ENCODE peak calls at places on chromosome 19, in four cellular contexts. One of them, this sample, is unnamed.

GRCh38 chr19:662207-662961 is 630 bp downstream of the RNF126 start:
- DNase-seq in HepG2: peak
- DNase-seq in K562: peak
- DNase-seq in SK-N-SH: peak
- DNase-seq in this sample: no peak

GRCh38 chr19:37306383-37306963 is 64.4 kb upstream of the ZNF527 start:
- DNase-seq in SK-N-SH: no peak
- DNase-seq in K562: no peak
- DNase-seq in HepG2: no peak
- DNase-seq in this sample: no peak

GRCh38 chr19:14479985-14480694 is 5.0 kb upstream of the PTGER1 start:
- DNase-seq in HepG2: no peak
- DNase-seq in SK-N-SH: peak
- DNase-seq in K562: peak
- DNase-seq in this sample: no peak

GRCh38 chr19:29596080-29596479 is 10.0 kb upstream of the POP4 start:
- DNase-seq in K562: peak
- DNase-seq in HepG2: no peak
- DNase-seq in SK-N-SH: no peak
- DNase-seq in this sample: no peak

GRCh38 chr19:29805026-29805925 is 6.5 kb upstream of the CCNE1 start:
- DNase-seq in HepG2: peak
- DNase-seq in K562: no peak
- DNase-seq in SK-N-SH: no peak
- DNase-seq in this sample: no peak

GRCh38 chr19:10079031-10079453 is 7.1 kb upstream of the SHFL start:
- DNase-seq in HepG2: peak
- DNase-seq in SK-N-SH: no peak
- DNase-seq in K562: no peak
- DNase-seq in this sample: no peak

GRCh38 chr19:39498262-39499081 is at the start of gene DLL3:
- DNase-seq in SK-N-SH: peak
- DNase-seq in HepG2: no peak
- DNase-seq in K562: peak
- DNase-seq in this sample: no peak

GRCh38 chr19:45767881-45768643 is 990 bp downstream of the SIX5 start:
- DNase-seq in SK-N-SH: peak
- DNase-seq in K562: peak
- DNase-seq in HepG2: peak
- DNase-seq in this sample: no peak

DNA sequence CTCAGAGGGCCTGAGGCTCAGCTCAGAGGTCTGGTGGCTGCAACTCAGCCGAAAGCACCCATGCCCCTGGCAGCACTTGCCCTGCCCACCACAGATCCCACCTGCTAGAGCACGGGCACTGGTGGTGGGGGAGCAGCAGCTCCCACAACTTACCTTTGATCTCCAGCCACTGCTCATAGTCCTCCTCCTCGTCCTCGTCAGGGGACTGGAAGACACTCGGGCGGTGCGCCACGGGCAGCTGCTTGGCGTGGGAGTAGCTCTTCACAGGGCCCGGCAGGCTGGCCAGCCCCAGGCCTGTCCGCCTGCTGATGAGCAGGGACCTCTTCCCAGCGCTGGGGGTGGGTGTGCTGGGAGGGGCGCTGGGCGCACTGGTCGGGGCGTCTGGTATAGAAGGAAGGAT is 14.6 kb downstream of the SUGP1 start:
- DNase-seq in K562: no peak
- DNase-seq in HepG2: no peak
- DNase-seq in SK-N-SH: no peak
- DNase-seq in this sample: no peak
- TF ChIP-seq ELF1 in K562: no peak
- TF ChIP-seq ELF1 in HepG2: no peak
- TF ChIP-seq ELF1 in SK-N-SH: no peak
- TF ChIP-seq ELF1 in this sample: no peak

GRCh38 chr19:51016798-51017683 is 2.5 kb downstream of the KLK10 start:
- DNase-seq in K562: peak
- DNase-seq in SK-N-SH: peak
- DNase-seq in HepG2: peak
- DNase-seq in this sample: peak
- TF ChIP-seq ELF1 in K562: no peak
- TF ChIP-seq ELF1 in SK-N-SH: no peak
- TF ChIP-seq ELF1 in HepG2: no peak
- TF ChIP-seq ELF1 in this sample: no peak

GRCh38 chr19:19169236-19170052 is 619 bp downstream of the MEF2B start:
- DNase-seq in SK-N-SH: no peak
- DNase-seq in K562: no peak
- DNase-seq in HepG2: no peak
- DNase-seq in this sample: no peak

GRCh38 chr19:19171110-19171672 is 1.1 kb upstream of the MEF2B start:
- DNase-seq in HepG2: no peak
- DNase-seq in SK-N-SH: no peak
- DNase-seq in K562: no peak
- DNase-seq in this sample: no peak

GRCh38 chr19:19167612-19168011 is 2.5 kb downstream of the MEF2B start:
- DNase-seq in SK-N-SH: no peak
- DNase-seq in K562: no peak
- DNase-seq in HepG2: no peak
- DNase-seq in this sample: no peak

GRCh38 chr19:19171821-19172532 is 1.9 kb upstream of the MEF2B start:
- DNase-seq in HepG2: peak
- DNase-seq in SK-N-SH: no peak
- DNase-seq in K562: peak
- DNase-seq in this sample: no peak

DNA sequence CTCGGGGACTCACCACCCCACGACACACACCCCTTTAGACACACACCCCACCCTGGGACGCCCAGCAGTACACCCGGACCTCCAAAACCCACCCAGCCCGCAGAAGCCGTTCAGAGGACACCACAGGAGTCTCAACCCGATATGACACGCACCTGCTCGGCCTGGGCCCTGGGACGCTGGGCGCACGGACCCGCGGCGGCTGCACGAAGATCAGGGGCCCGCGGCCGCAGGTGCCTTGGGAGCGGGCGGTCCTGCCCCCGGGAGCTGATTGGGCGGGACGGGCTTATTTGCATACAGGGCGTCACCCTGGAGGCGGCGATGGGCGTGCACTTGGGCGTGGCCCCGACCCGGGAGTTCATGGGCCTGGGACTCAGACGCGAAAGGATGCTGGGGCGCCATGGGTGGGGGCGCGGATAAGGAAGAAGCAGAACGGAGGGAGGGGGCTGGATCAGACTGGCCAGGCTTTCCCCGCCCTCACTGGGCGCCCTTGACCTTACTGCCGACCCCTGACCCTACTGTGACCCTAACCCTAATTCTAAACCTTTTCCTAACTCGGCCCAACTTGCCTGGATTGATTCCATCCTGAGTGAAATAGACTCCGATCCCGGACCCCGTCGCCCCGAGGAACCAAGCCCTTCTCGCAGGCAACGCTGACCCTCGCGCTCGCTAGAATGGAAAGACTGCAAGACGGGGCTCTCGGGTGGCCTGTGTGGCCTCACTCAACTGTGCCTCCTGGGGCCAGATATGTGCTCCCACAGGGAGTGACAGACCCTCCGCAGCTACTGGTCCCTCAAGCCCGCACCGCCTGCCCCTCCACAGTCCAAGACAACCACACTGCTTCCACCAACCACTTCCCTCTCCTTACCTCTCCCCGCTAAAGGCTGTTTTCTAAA is at the start of gene MEF2B:
- DNase-seq in K562: peak
- DNase-seq in HepG2: peak
- DNase-seq in SK-N-SH: peak
- DNase-seq in this sample: no peak
- TF ChIP-seq ELF1 in K562: no peak
- TF ChIP-seq ELF1 in HepG2: no peak
- TF ChIP-seq ELF1 in SK-N-SH: no peak
- TF ChIP-seq ELF1 in this sample: no peak

GRCh38 chr19:11745871-11746270 is 7.1 kb upstream of the ZNF823 start:
- DNase-seq in HepG2: no peak
- DNase-seq in K562: no peak
- DNase-seq in SK-N-SH: no peak
- DNase-seq in this sample: no peak
- TF ChIP-seq ELF1 in HepG2: no peak
- TF ChIP-seq ELF1 in K562: no peak
- TF ChIP-seq ELF1 in SK-N-SH: no peak
- TF ChIP-seq ELF1 in this sample: no peak

GRCh38 chr19:21482863-21483276 is 22.5 kb upstream of the ZNF429 start:
- DNase-seq in SK-N-SH: peak
- DNase-seq in HepG2: peak
- DNase-seq in K562: peak
- DNase-seq in this sample: peak
- TF ChIP-seq ELF1 in SK-N-SH: no peak
- TF ChIP-seq ELF1 in HepG2: no peak
- TF ChIP-seq ELF1 in K562: no peak
- TF ChIP-seq ELF1 in this sample: no peak

DNA sequence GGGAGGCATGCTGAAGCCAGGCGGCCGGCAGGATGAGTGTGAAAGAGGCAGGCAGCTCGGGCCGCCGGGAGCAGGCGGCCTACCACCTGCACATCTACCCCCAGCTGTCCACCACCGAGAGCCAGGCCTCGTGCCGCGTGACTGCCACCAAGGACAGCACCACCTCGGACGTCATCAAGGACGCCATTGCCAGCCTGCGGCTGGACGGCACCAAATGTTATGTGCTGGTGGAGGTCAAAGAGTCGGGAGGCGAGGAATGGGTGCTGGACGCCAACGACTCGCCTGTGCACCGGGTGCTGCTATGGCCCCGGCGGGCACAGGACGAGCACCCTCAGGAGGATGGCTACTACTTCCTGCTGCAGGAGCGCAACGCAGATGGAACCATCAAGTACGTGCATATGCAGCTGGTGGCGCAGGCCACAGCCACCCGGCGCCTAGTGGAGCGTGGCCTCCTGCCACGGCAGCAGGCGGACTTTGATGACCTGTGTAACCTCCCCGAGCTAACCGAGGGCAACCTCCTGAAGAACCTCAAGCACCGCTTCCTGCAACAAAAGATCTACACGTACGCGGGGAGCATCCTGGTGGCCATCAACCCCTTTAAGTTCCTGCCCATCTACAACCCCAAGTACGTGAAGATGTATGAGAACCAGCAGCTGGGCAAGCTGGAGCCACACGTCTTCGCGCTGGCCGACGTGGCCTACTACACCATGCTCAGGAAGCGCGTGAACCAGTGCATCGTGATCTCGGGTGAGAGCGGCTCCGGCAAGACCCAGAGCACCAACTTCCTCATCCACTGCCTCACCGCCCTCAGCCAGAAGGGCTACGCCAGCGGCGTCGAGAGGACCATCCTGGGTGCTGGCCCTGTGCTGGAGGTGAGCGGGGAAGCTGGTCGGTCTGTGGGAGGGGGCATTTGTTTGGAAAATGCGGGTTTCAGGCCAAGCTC is 26.4 kb downstream of the MYO9B start:
- DNase-seq in HepG2: no peak
- DNase-seq in SK-N-SH: no peak
- DNase-seq in K562: no peak
- DNase-seq in this sample: no peak
- TF ChIP-seq ELF1 in HepG2: no peak
- TF ChIP-seq ELF1 in SK-N-SH: no peak
- TF ChIP-seq ELF1 in K562: no peak
- TF ChIP-seq ELF1 in this sample: no peak

GRCh38 chr19:12596927-12597548 is 13.6 kb downstream of the ZNF490 start:
- DNase-seq in SK-N-SH: no peak
- DNase-seq in HepG2: no peak
- DNase-seq in K562: no peak
- DNase-seq in this sample: no peak
- TF ChIP-seq ELF1 in SK-N-SH: no peak
- TF ChIP-seq ELF1 in HepG2: no peak
- TF ChIP-seq ELF1 in K562: no peak
- TF ChIP-seq ELF1 in this sample: no peak

DNA sequence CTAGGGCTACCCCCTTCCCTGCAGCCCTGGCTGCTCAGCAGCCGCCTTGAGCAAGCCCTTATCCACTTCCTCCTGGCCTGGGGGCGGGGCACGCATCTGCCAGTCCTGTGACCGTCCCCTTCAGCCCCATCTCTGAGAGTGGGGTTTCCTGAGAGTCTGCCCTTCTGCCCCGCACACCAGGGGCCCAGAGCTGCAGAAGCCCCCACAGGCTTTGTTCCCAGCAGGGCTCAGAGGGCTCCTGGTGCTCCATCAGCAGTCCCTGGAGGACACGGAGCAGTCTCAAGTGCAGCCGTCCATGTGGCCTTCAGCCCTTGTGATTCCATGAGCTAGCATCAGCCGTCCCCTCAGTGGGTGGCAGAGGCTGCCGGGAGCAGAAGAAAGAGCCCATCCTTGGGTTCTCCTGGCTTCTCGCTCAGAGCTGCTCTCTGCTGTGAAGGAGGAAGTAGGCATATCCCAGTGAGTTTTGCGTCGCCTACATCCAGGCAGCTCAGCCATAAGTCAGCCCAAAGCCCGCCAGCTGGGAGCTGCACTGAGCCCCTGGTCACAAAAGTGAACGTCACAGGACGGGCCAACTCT is 16.3 kb downstream of the MYO9B start:
- DNase-seq in SK-N-SH: no peak
- DNase-seq in HepG2: no peak
- DNase-seq in K562: peak
- DNase-seq in this sample: no peak
- TF ChIP-seq ELF1 in SK-N-SH: no peak
- TF ChIP-seq ELF1 in HepG2: no peak
- TF ChIP-seq ELF1 in K562: no peak
- TF ChIP-seq ELF1 in this sample: no peak

GRCh38 chr19:35347171-35347929 is at the start of gene FFAR1:
- DNase-seq in HepG2: no peak
- DNase-seq in SK-N-SH: no peak
- DNase-seq in K562: no peak
- DNase-seq in this sample: no peak
- TF ChIP-seq ELF1 in HepG2: no peak
- TF ChIP-seq ELF1 in SK-N-SH: no peak
- TF ChIP-seq ELF1 in K562: no peak
- TF ChIP-seq ELF1 in this sample: no peak

DNA sequence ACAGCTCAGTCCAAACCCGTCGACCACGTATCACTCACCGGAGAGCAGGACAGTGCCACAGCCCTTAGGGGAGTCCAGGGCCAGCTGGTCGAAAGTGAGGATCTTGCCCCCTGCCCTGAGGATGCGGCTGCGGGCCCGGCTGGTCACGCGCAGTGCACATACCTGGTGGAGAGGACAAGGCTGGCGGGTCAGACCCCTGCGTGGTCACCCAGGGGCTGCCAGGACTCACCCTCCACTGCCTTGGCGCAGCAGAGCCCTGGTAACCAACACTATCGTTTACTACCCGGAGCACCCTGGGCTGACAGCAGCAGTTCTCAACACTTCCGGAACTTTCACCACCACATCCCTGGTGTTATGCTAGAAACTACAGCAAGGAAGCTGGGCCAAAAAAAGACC is 1.2 kb upstream of the FAM83E start:
- DNase-seq in SK-N-SH: no peak
- DNase-seq in HepG2: no peak
- DNase-seq in K562: no peak
- DNase-seq in this sample: no peak
- TF ChIP-seq ELF1 in SK-N-SH: no peak
- TF ChIP-seq ELF1 in HepG2: no peak
- TF ChIP-seq ELF1 in K562: no peak
- TF ChIP-seq ELF1 in this sample: no peak

This sample was measured in HCT116.